ENCODE peak calls at places on chromosomes 7 and 10, in seven cellular contexts. One of them, this sample, is unnamed.
A peak's percentile ranks its signal among the peaks of the same experiment; 100 is the strongest.

GRCh38 chr7:131664570-131664969 is 108.1 kb upstream of the PODXL start:
- DNase-seq in occipital lobe: no peak
- DNase-seq in NCI-H748 treated with DMSO at 0.1 percent for 48 hours: no peak
- DNase-seq in cardiac muscle cell: no peak
- DNase-seq in cardiac septum: no peak
- DNase-seq in SHP77: no peak
- DNase-seq in anterior cingulate cortex: no peak
- DNase-seq in this sample: no peak

GRCh38 chr10:124523886-124524285 is 62.3 kb downstream of the LHPP start:
- DNase-seq in occipital lobe: no peak
- DNase-seq in NCI-H748 treated with DMSO at 0.1 percent for 48 hours: no peak
- DNase-seq in cardiac muscle cell: no peak
- DNase-seq in cardiac septum: no peak
- DNase-seq in SHP77: no peak
- DNase-seq in anterior cingulate cortex: no peak
- DNase-seq in this sample: no peak

GRCh38 chr10:49550563-49550962 is 11.6 kb upstream of the ERCC6 start:
- DNase-seq in occipital lobe: no peak
- DNase-seq in NCI-H748 treated with DMSO at 0.1 percent for 48 hours: no peak
- DNase-seq in cardiac muscle cell: no peak
- DNase-seq in cardiac septum: no peak
- DNase-seq in SHP77: no peak
- DNase-seq in anterior cingulate cortex: no peak
- DNase-seq in this sample: no peak

GRCh38 chr10:132981173-132981555 is 38.8 kb upstream of the CFAP46 start:
- DNase-seq in occipital lobe: no peak
- DNase-seq in NCI-H748 treated with DMSO at 0.1 percent for 48 hours: no peak
- DNase-seq in cardiac muscle cell: no peak
- DNase-seq in cardiac septum: no peak
- DNase-seq in SHP77: no peak
- DNase-seq in anterior cingulate cortex: no peak
- DNase-seq in this sample: no peak

GRCh38 chr7:39272111-39272510 is 294.1 kb upstream of the YAE1 start:
- DNase-seq in occipital lobe: no peak
- DNase-seq in NCI-H748 treated with DMSO at 0.1 percent for 48 hours: no peak
- DNase-seq in cardiac muscle cell: no peak
- DNase-seq in cardiac septum: no peak
- DNase-seq in SHP77: no peak
- DNase-seq in anterior cingulate cortex: no peak
- DNase-seq in this sample: no peak

GRCh38 chr10:15735766-15736165 is 16.0 kb upstream of the ITGA8 start:
- DNase-seq in occipital lobe: peak; percentile 9
- DNase-seq in NCI-H748 treated with DMSO at 0.1 percent for 48 hours: no peak
- DNase-seq in cardiac muscle cell: no peak
- DNase-seq in cardiac septum: no peak
- DNase-seq in SHP77: no peak
- DNase-seq in anterior cingulate cortex: no peak
- DNase-seq in this sample: peak; percentile 53

GRCh38 chr10:71735709-71736569 is 16.4 kb upstream of the C10orf105 start:
- DNase-seq in occipital lobe: no peak
- DNase-seq in NCI-H748 treated with DMSO at 0.1 percent for 48 hours: no peak
- DNase-seq in cardiac muscle cell: no peak
- DNase-seq in cardiac septum: no peak
- DNase-seq in SHP77: no peak
- DNase-seq in anterior cingulate cortex: no peak
- DNase-seq in this sample: no peak

GRCh38 chr7:108441392-108441955 is 14.8 kb downstream of the NRCAM start:
- DNase-seq in occipital lobe: no peak
- DNase-seq in NCI-H748 treated with DMSO at 0.1 percent for 48 hours: no peak
- DNase-seq in cardiac muscle cell: no peak
- DNase-seq in cardiac septum: no peak
- DNase-seq in SHP77: no peak
- DNase-seq in anterior cingulate cortex: no peak
- DNase-seq in this sample: no peak

GRCh38 chr7:151768805-151769188 is 108.1 kb downstream of the PRKAG2 start:
- DNase-seq in occipital lobe: no peak
- DNase-seq in NCI-H748 treated with DMSO at 0.1 percent for 48 hours: no peak
- DNase-seq in cardiac muscle cell: no peak
- DNase-seq in cardiac septum: no peak
- DNase-seq in SHP77: no peak
- DNase-seq in anterior cingulate cortex: no peak
- DNase-seq in this sample: no peak

GRCh38 chr10:58397830-58398229 is 12.6 kb downstream of the TFAM start:
- DNase-seq in occipital lobe: no peak
- DNase-seq in NCI-H748 treated with DMSO at 0.1 percent for 48 hours: no peak
- DNase-seq in cardiac muscle cell: no peak
- DNase-seq in cardiac septum: no peak
- DNase-seq in SHP77: no peak
- DNase-seq in anterior cingulate cortex: no peak
- DNase-seq in this sample: no peak

GRCh38 chr7:37109853-37110252 is 338.8 kb downstream of the ELMO1 start:
- DNase-seq in occipital lobe: no peak
- DNase-seq in NCI-H748 treated with DMSO at 0.1 percent for 48 hours: no peak
- DNase-seq in cardiac muscle cell: peak; percentile 28
- DNase-seq in cardiac septum: no peak
- DNase-seq in SHP77: peak; percentile 15
- DNase-seq in anterior cingulate cortex: no peak
- DNase-seq in this sample: no peak

GRCh38 chr10:8361510-8361844 is 307.0 kb downstream of the GATA3 start:
- DNase-seq in occipital lobe: no peak
- DNase-seq in NCI-H748 treated with DMSO at 0.1 percent for 48 hours: no peak
- DNase-seq in cardiac muscle cell: no peak
- DNase-seq in cardiac septum: no peak
- DNase-seq in SHP77: no peak
- DNase-seq in anterior cingulate cortex: no peak
- DNase-seq in this sample: no peak

GRCh38 chr7:155562106-155562505 is 15.7 kb upstream of the CNPY1 start:
- DNase-seq in occipital lobe: no peak
- DNase-seq in NCI-H748 treated with DMSO at 0.1 percent for 48 hours: no peak
- DNase-seq in cardiac muscle cell: no peak
- DNase-seq in cardiac septum: no peak
- DNase-seq in SHP77: no peak
- DNase-seq in anterior cingulate cortex: no peak
- DNase-seq in this sample: no peak

GRCh38 chr7:87152897-87153641 is 816 bp downstream of the DMTF1 start:
- DNase-seq in occipital lobe: peak; percentile 18
- DNase-seq in NCI-H748 treated with DMSO at 0.1 percent for 48 hours: peak; percentile 31
- DNase-seq in cardiac muscle cell: peak; percentile 42
- DNase-seq in cardiac septum: peak; percentile 77
- DNase-seq in SHP77: no peak
- DNase-seq in anterior cingulate cortex: peak; percentile 7
- DNase-seq in this sample: peak; percentile 43

GRCh38 chr7:155848691-155849690 is 36.7 kb upstream of the SHH start:
- DNase-seq in occipital lobe: no peak
- DNase-seq in NCI-H748 treated with DMSO at 0.1 percent for 48 hours: no peak
- DNase-seq in cardiac muscle cell: no peak
- DNase-seq in cardiac septum: peak; percentile 65
- DNase-seq in SHP77: no peak
- DNase-seq in anterior cingulate cortex: no peak
- DNase-seq in this sample: no peak

GRCh38 chr10:22767859-22768258 is 53.5 kb upstream of the PIP4K2A start:
- DNase-seq in occipital lobe: no peak
- DNase-seq in NCI-H748 treated with DMSO at 0.1 percent for 48 hours: no peak
- DNase-seq in cardiac muscle cell: no peak
- DNase-seq in cardiac septum: no peak
- DNase-seq in SHP77: no peak
- DNase-seq in anterior cingulate cortex: no peak
- DNase-seq in this sample: no peak

GRCh38 chr7:44101966-44102845 is 1.9 kb upstream of the AEBP1 start:
- DNase-seq in occipital lobe: no peak
- DNase-seq in NCI-H748 treated with DMSO at 0.1 percent for 48 hours: no peak
- DNase-seq in cardiac muscle cell: no peak
- DNase-seq in cardiac septum: no peak
- DNase-seq in SHP77: no peak
- DNase-seq in anterior cingulate cortex: no peak
- DNase-seq in this sample: no peak

GRCh38 chr10:127907411-127908105 is 655 bp downstream of the PTPRE start:
- DNase-seq in occipital lobe: no peak
- DNase-seq in NCI-H748 treated with DMSO at 0.1 percent for 48 hours: no peak
- DNase-seq in cardiac muscle cell: peak; percentile 12
- DNase-seq in cardiac septum: peak; percentile 82
- DNase-seq in SHP77: no peak
- DNase-seq in anterior cingulate cortex: no peak
- DNase-seq in this sample: no peak

GRCh38 chr10:132910186-132910880 is 32.0 kb downstream of the CFAP46 start:
- DNase-seq in occipital lobe: no peak
- DNase-seq in NCI-H748 treated with DMSO at 0.1 percent for 48 hours: no peak
- DNase-seq in cardiac muscle cell: no peak
- DNase-seq in cardiac septum: no peak
- DNase-seq in SHP77: no peak
- DNase-seq in anterior cingulate cortex: no peak
- DNase-seq in this sample: no peak

GRCh38 chr10:32937824-32938482 is 20.1 kb downstream of the ITGB1 start:
- DNase-seq in occipital lobe: no peak
- DNase-seq in NCI-H748 treated with DMSO at 0.1 percent for 48 hours: no peak
- DNase-seq in cardiac muscle cell: peak; percentile 43
- DNase-seq in cardiac septum: no peak
- DNase-seq in SHP77: no peak
- DNase-seq in anterior cingulate cortex: no peak
- DNase-seq in this sample: peak; percentile 37

GRCh38 chr7:24830440-24831050 is 73.3 kb upstream of the GSDME start:
- DNase-seq in occipital lobe: no peak
- DNase-seq in NCI-H748 treated with DMSO at 0.1 percent for 48 hours: peak; percentile 78
- DNase-seq in cardiac muscle cell: no peak
- DNase-seq in cardiac septum: no peak
- DNase-seq in SHP77: no peak
- DNase-seq in anterior cingulate cortex: no peak
- DNase-seq in this sample: no peak

GRCh38 chr7:19079066-19079465 is 38.4 kb downstream of the TWIST1 start:
- DNase-seq in occipital lobe: no peak
- DNase-seq in NCI-H748 treated with DMSO at 0.1 percent for 48 hours: no peak
- DNase-seq in cardiac muscle cell: no peak
- DNase-seq in cardiac septum: no peak
- DNase-seq in SHP77: no peak
- DNase-seq in anterior cingulate cortex: no peak
- DNase-seq in this sample: no peak

GRCh38 chr10:27449571-27449970 is 54.5 kb upstream of the RAB18 start:
- DNase-seq in occipital lobe: no peak
- DNase-seq in NCI-H748 treated with DMSO at 0.1 percent for 48 hours: no peak
- DNase-seq in cardiac muscle cell: no peak
- DNase-seq in cardiac septum: no peak
- DNase-seq in SHP77: no peak
- DNase-seq in anterior cingulate cortex: no peak
- DNase-seq in this sample: no peak

GRCh38 chr7:70785427-70785826 is 346.5 kb upstream of the GALNT17 start:
- DNase-seq in occipital lobe: no peak
- DNase-seq in NCI-H748 treated with DMSO at 0.1 percent for 48 hours: no peak
- DNase-seq in cardiac muscle cell: no peak
- DNase-seq in cardiac septum: no peak
- DNase-seq in SHP77: no peak
- DNase-seq in anterior cingulate cortex: no peak
- DNase-seq in this sample: no peak

GRCh38 chr7:24668922-24669635 is 88.2 kb downstream of the GSDME start:
- DNase-seq in occipital lobe: no peak
- DNase-seq in NCI-H748 treated with DMSO at 0.1 percent for 48 hours: no peak
- DNase-seq in cardiac muscle cell: peak; percentile 25
- DNase-seq in cardiac septum: no peak
- DNase-seq in SHP77: no peak
- DNase-seq in anterior cingulate cortex: no peak
- DNase-seq in this sample: no peak

GRCh38 chr10:110429301-110429700 is 68.4 kb upstream of the DUSP5 start:
- DNase-seq in occipital lobe: no peak
- DNase-seq in NCI-H748 treated with DMSO at 0.1 percent for 48 hours: no peak
- DNase-seq in cardiac muscle cell: no peak
- DNase-seq in cardiac septum: peak; percentile 36
- DNase-seq in SHP77: peak; percentile 50
- DNase-seq in anterior cingulate cortex: no peak
- DNase-seq in this sample: no peak

GRCh38 chr7:158431941-158432347 is 155.7 kb downstream of the PTPRN2 start:
- DNase-seq in occipital lobe: no peak
- DNase-seq in NCI-H748 treated with DMSO at 0.1 percent for 48 hours: no peak
- DNase-seq in cardiac muscle cell: no peak
- DNase-seq in cardiac septum: peak; percentile 66
- DNase-seq in SHP77: peak; percentile 75
- DNase-seq in anterior cingulate cortex: no peak
- DNase-seq in this sample: no peak

GRCh38 chr7:37947840-37948198 is 27.4 kb downstream of the EPDR1 start:
- DNase-seq in occipital lobe: no peak
- DNase-seq in NCI-H748 treated with DMSO at 0.1 percent for 48 hours: no peak
- DNase-seq in cardiac muscle cell: no peak
- DNase-seq in cardiac septum: no peak
- DNase-seq in SHP77: no peak
- DNase-seq in anterior cingulate cortex: no peak
- DNase-seq in this sample: no peak

GRCh38 chr7:99242667-99243066 is 30.0 kb upstream of the MYH16 start:
- DNase-seq in occipital lobe: no peak
- DNase-seq in NCI-H748 treated with DMSO at 0.1 percent for 48 hours: no peak
- DNase-seq in cardiac muscle cell: no peak
- DNase-seq in cardiac septum: no peak
- DNase-seq in SHP77: no peak
- DNase-seq in anterior cingulate cortex: no peak
- DNase-seq in this sample: no peak

GRCh38 chr7:66617295-66617694 is 11.4 kb upstream of the KCTD7 start:
- DNase-seq in occipital lobe: no peak
- DNase-seq in NCI-H748 treated with DMSO at 0.1 percent for 48 hours: no peak
- DNase-seq in cardiac muscle cell: no peak
- DNase-seq in cardiac septum: no peak
- DNase-seq in SHP77: no peak
- DNase-seq in anterior cingulate cortex: no peak
- DNase-seq in this sample: no peak

GRCh38 chr10:47257396-47258120 is 42.4 kb upstream of the GDF10 start:
- DNase-seq in occipital lobe: no peak
- DNase-seq in NCI-H748 treated with DMSO at 0.1 percent for 48 hours: no peak
- DNase-seq in cardiac muscle cell: no peak
- DNase-seq in cardiac septum: no peak
- DNase-seq in SHP77: no peak
- DNase-seq in anterior cingulate cortex: no peak
- DNase-seq in this sample: peak; percentile 6

GRCh38 chr10:117249493-117250093 is 8.7 kb downstream of the SLC18A2 start:
- DNase-seq in occipital lobe: no peak
- DNase-seq in NCI-H748 treated with DMSO at 0.1 percent for 48 hours: no peak
- DNase-seq in cardiac muscle cell: no peak
- DNase-seq in cardiac septum: no peak
- DNase-seq in SHP77: no peak
- DNase-seq in anterior cingulate cortex: no peak
- DNase-seq in this sample: no peak

This sample was measured in pons.